ENCODE peak calls at places on chromosomes 13 and 19, in nine cellular contexts. G is germinal center; H is left ventricle myocardium inferior; R is AG09309; A is stimulated activated CD4-positive, alpha-beta T cell treated with anti-CD3 and anti-CD28 coated beads, Interleukin-15, amount 100 ng/mL, for 1 hour; S is stimulated activated CD8-positive, alpha-beta memory T cell treated with anti-CD3 and anti-CD28 coated beads, Interleukin-7, amount 100 ng/mL, for 24 hours; X is RCC 7860; Y is IMR-90; C is WTC11. I is an unnamed sample.

GRCh38 chr13:113491418-113491883 is 940 bp upstream of the DCUN1D2 start:
- DNase-seq in S (no peak), G (peak), R (no peak), H (peak), C (peak), Y (peak), A (no peak), X (no peak), I (peak)

GRCh38 chr13:109275848-109276247 is 510.5 kb downstream of the IRS2 start:
- DNase-seq in X (no peak), C (peak), Y (no peak), G (no peak), S (no peak), H (no peak), A (no peak), R (no peak), I (no peak)

GRCh38 chr13:25971499-25972145 is 80.2 kb downstream of the SHISA2 start:
- DNase-seq in A (no peak), G (no peak), Y (no peak), R (no peak), S (no peak), H (no peak), X (no peak), C (no peak), I (no peak)

GRCh38 chr19:31372245-31372781 is 23.1 kb upstream of the TSHZ3 start:
- DNase-seq in H (no peak), R (no peak), Y (no peak), C (no peak), A (no peak), G (no peak), S (no peak), X (no peak), I (no peak)

GRCh38 chr13:111177081-111177711 is 62.1 kb downstream of the ARHGEF7 start:
- DNase-seq in C (no peak), H (peak), Y (peak), R (no peak), X (no peak), G (no peak), A (peak), S (no peak), I (peak)

GRCh38 chr19:32837531-32837930 is 32.0 kb downstream of the SLC7A9 start:
- DNase-seq in G (no peak), A (no peak), C (no peak), R (no peak), X (no peak), H (no peak), Y (no peak), S (no peak), I (no peak)

GRCh38 chr19:33487901-33488817 is 33.4 kb downstream of the PEPD start:
- DNase-seq in S (no peak), Y (no peak), X (no peak), A (no peak), H (no peak), R (no peak), C (no peak), G (no peak), I (no peak)

GRCh38 chr19:46133101-46133627 is 8.7 kb upstream of the IGFL3 start:
- DNase-seq in H (no peak), A (no peak), R (peak), S (no peak), Y (peak), G (no peak), X (peak), C (peak), I (no peak)

GRCh38 chr13:97522243-97522642 is 88.3 kb downstream of the RAP2A start:
- DNase-seq in C (no peak), X (no peak), S (no peak), H (no peak), Y (no peak), A (no peak), G (no peak), R (no peak), I (no peak)

GRCh38 chr13:77699059-77699680 is 1.7 kb downstream of the SLAIN1 start:
- DNase-seq in R (no peak), Y (no peak), A (no peak), C (no peak), S (no peak), G (no peak), X (no peak), H (no peak), I (no peak)